ENCODE peak calls at places on chromosomes 3 and 15, in seven cellular contexts. D is naive B cell, K is G401, W is bronchial epithelial cell, N is midbrain, F is AG09309, V is LHCN-M2. Z is an unnamed sample.

GRCh38 chr3:124063168-124063909 is 71.4 kb upstream of the ROPN1 start:
- DNase-seq in D (no peak), K (no peak), W (no peak), N (no peak), F (no peak), V (no peak), Z (peak; percentile 37)

GRCh38 chr3:170999737-171000242 is 26.7 kb downstream of the SLC2A2 start:
- DNase-seq in D (no peak), K (no peak), W (peak; percentile 94), N (no peak), F (peak; percentile 45), V (peak; percentile 72), Z (peak; percentile 94)

GRCh38 chr3:118641608-118642007 is 393.0 kb downstream of the IGSF11 start:
- DNase-seq in D (no peak), K (peak; percentile 14), W (peak; percentile 30), N (no peak), F (no peak), V (no peak), Z (peak; percentile 48)

GRCh38 chr3:42229942-42230688 is 35.9 kb downstream of the CCK start:
- DNase-seq in D (no peak), K (peak; percentile 70), W (peak; percentile 49), N (peak; percentile 27), F (peak; percentile 21), V (peak; percentile 53), Z (peak; percentile 46)

GRCh38 chr15:58212909-58213526 is 74.8 kb downstream of the AQP9 start:
- DNase-seq in D (no peak), K (peak; percentile 29), W (peak; percentile 49), N (no peak), F (no peak), V (peak; percentile 56), Z (peak; percentile 51)

GRCh38 chr3:53250453-53250852 is 5.4 kb downstream of the TKT start:
- DNase-seq in D (no peak), K (no peak), W (no peak), N (no peak), F (no peak), V (no peak), Z (peak; percentile 17)

GRCh38 chr15:71278989-71279756 is 163.9 kb downstream of the THSD4 start:
- DNase-seq in D (no peak), K (peak; percentile 2), W (peak; percentile 97), N (no peak), F (peak; percentile 85), V (peak; percentile 89), Z (peak; percentile 83)

GRCh38 chr15:100726426-100727190 is 124.2 kb downstream of the ASB7 start:
- DNase-seq in D (no peak), K (no peak), W (peak; percentile 82), N (no peak), F (no peak), V (peak; percentile 66), Z (peak; percentile 69)

GRCh38 chr15:88155310-88155709 is 101.2 kb downstream of the NTRK3 start:
- DNase-seq in D (no peak), K (no peak), W (no peak), N (no peak), F (no peak), V (no peak), Z (no peak)

GRCh38 chr15:41791970-41792637 is 17.8 kb downstream of the MAPKBP1 start:
- DNase-seq in D (no peak), K (no peak), W (no peak), N (no peak), F (no peak), V (peak; percentile 78), Z (no peak)

GRCh38 chr15:98901438-98901837 is 106.2 kb downstream of the PGPEP1L start:
- DNase-seq in D (no peak), K (no peak), W (no peak), N (no peak), F (no peak), V (no peak), Z (no peak)

GRCh38 chr15:40239671-40240618 is 1.1 kb downstream of the PAK6 start:
- DNase-seq in D (no peak), K (peak; percentile 56), W (peak; percentile 77), N (no peak), F (no peak), V (no peak), Z (peak; percentile 84)

GRCh38 chr15:39602143-39602542 is 21.3 kb downstream of the THBS1 start:
- DNase-seq in D (no peak), K (no peak), W (no peak), N (no peak), F (no peak), V (no peak), Z (peak; percentile 40)

GRCh38 chr15:98719169-98719515 is 70.8 kb downstream of the IGF1R start:
- DNase-seq in D (no peak), K (no peak), W (no peak), N (no peak), F (no peak), V (peak; percentile 30), Z (no peak)

GRCh38 chr15:29322407-29322806 is 52.8 kb upstream of the NSMCE3 start:
- DNase-seq in D (no peak), K (no peak), W (no peak), N (no peak), F (no peak), V (peak; percentile 6), Z (peak; percentile 26)

Z was measured in M059J.